ENCODE peak calls at places on chromosomes 5 and 9, in nine cellular contexts. I is LoVo; U is erythroblast; S is suprapubic skin; R is effector memory CD4-positive, alpha-beta T cell; H is CD8-positive, alpha-beta memory T cell; P is Peyer's patch; K is SIG-M5; W is stimulated activated CD4-positive, alpha-beta T cell treated with anti-CD3 and anti-CD28 coated beads, Interleukin-4, amount 100 ng/mL, for 24 hours. Y is an unnamed sample.

GRCh38 chr5:42506662-42507061 is 83.4 kb downstream of the GHR start:
- DNase-seq in I (no peak), U (no peak), S (no peak), R (no peak), H (no peak), P (no peak), K (no peak), W (no peak), Y (no peak)

GRCh38 chr5:96661101-96661840 is 905 bp upstream of the CAST start:
- DNase-seq in I (no peak), U (peak; percentile 41), S (no peak), R (peak; percentile 15), H (peak; percentile 64), P (peak; percentile 58), K (no peak), W (peak; percentile 32), Y (peak; percentile 38)

GRCh38 chr5:179313849-179314521 is 31.3 kb downstream of the ADAMTS2 start:
- DNase-seq in I (no peak), U (no peak), S (peak; percentile 91), R (no peak), H (no peak), P (peak; percentile 63), K (no peak), W (no peak), Y (peak; percentile 73)

GRCh38 chr9:134944916-134945315 is 27.2 kb upstream of the FCN1 start:
- DNase-seq in I (no peak), U (no peak), S (no peak), R (no peak), H (no peak), P (peak; percentile 22), K (no peak), W (no peak), Y (no peak)

GRCh38 chr9:126055386-126055785 is 271.2 kb upstream of the MVB12B start:
- DNase-seq in I (no peak), U (no peak), S (no peak), R (no peak), H (no peak), P (no peak), K (no peak), W (no peak), Y (no peak)

GRCh38 chr9:28946648-28947047 is 1373.4 kb upstream of the C9orf72 start:
- DNase-seq in I (no peak), U (no peak), S (no peak), R (no peak), H (no peak), P (no peak), K (no peak), W (no peak), Y (no peak)

GRCh38 chr5:170540276-170540675 is 36.5 kb downstream of the KCNIP1 start:
- DNase-seq in I (no peak), U (no peak), S (no peak), R (no peak), H (no peak), P (no peak), K (no peak), W (no peak), Y (no peak)

GRCh38 chr5:96537386-96537785 is 104.3 kb upstream of the PCSK1 start:
- DNase-seq in I (no peak), U (no peak), S (no peak), R (peak; percentile 5), H (peak; percentile 70), P (no peak), K (no peak), W (peak; percentile 12), Y (no peak)

GRCh38 chr5:120298981-120299380 is 165.1 kb upstream of the PRR16 start:
- DNase-seq in I (no peak), U (no peak), S (no peak), R (no peak), H (no peak), P (no peak), K (no peak), W (no peak), Y (no peak)

GRCh38 chr9:98539954-98540353 is 168.8 kb downstream of the GABBR2 start:
- DNase-seq in I (no peak), U (no peak), S (no peak), R (no peak), H (no peak), P (no peak), K (no peak), W (no peak), Y (no peak)

Y was measured in hepatocyte.